ENCODE peak calls at places on chromosomes 5 and 9, in seven cellular contexts. Y, I, U, A, C, D and V are unnamed samples.

GRCh38 chr9:21696411-21696865 is 106.0 kb upstream of the MTAP start:
- DNase-seq in I (no peak), A (no peak), C (peak), U (no peak), D (peak), Y (peak), V (no peak)

GRCh38 chr9:133732351-133733073 is 5.6 kb downstream of the SARDH start:
- DNase-seq in I (no peak), U (no peak), Y (no peak), A (no peak), D (no peak), C (peak), V (no peak)

GRCh38 chr5:74916831-74917710 is 50.9 kb upstream of the FAM169A start:
- DNase-seq in Y (peak), A (no peak), I (no peak), D (no peak), C (no peak), U (peak), V (peak)

GRCh38 chr5:72166070-72166979 is 59.0 kb downstream of the MAP1B start:
- DNase-seq in C (peak), U (no peak), Y (peak), A (no peak), D (peak), I (no peak), V (peak)

GRCh38 chr5:54492196-54492595 is 25.4 kb upstream of the SNX18 start:
- DNase-seq in C (no peak), A (no peak), I (no peak), Y (peak), D (no peak), U (no peak), V (no peak)

GRCh38 chr5:72996632-72997031 is 40.8 kb downstream of the FCHO2 start:
- DNase-seq in I (no peak), D (no peak), Y (no peak), A (no peak), U (no peak), C (no peak), V (no peak)

GRCh38 chr5:14665110-14665822 is 748 bp downstream of the OTULIN start:
- DNase-seq in A (peak), I (no peak), C (peak), U (peak), Y (peak), D (peak), V (peak)

GRCh38 chr5:127849436-127849835 is 146.2 kb downstream of the CCDC192 start:
- DNase-seq in U (peak), I (no peak), C (no peak), Y (no peak), D (no peak), A (no peak), V (no peak)

DNA sequence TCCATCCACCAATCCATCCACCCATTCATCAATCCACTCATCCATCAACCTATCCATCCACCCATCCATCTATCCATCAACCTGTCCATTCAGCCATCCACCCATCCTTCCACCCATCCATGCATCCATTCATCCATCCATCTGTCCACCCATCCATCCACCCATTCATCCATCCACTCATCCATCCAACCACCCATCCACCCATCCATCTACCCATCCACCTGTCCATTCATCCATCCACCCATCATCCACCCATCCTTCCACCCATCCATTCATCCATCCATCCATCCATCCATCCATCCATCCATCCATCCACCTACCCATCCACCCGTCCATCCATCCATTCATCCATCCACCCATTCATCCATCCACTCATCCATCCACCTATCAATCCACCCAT is 195.8 kb downstream of the NXNL2 start:
- DNase-seq in U (no peak), C (no peak), I (no peak), A (no peak), D (no peak), Y (no peak), V (no peak)
- TF ChIP-seq EZH2phosphoT487 in U (no peak), C (no peak), I (no peak), A (no peak), D (no peak), Y (no peak), V (no peak)

GRCh38 chr9:81423589-81424326 is 265.6 kb downstream of the TLE1 start:
- DNase-seq in I (no peak), D (no peak), Y (no peak), A (peak), C (no peak), U (no peak), V (no peak)
- H3K4me2 ChIP-seq in I (no peak), D (no peak), Y (no peak), A (no peak), C (no peak), U (no peak), V (no peak)

GRCh38 chr5:175443514-175444059 is 395 bp downstream of the DRD1 start:
- DNase-seq in A (no peak), D (peak), C (peak), U (no peak), Y (peak), I (no peak), V (no peak)

GRCh38 chr5:175448276-175448675 is 4.3 kb upstream of the DRD1 start:
- DNase-seq in D (no peak), Y (no peak), A (no peak), I (no peak), C (peak), U (no peak), V (no peak)

GRCh38 chr5:175444905-175445456 is 999 bp upstream of the DRD1 start:
- DNase-seq in Y (no peak), D (peak), I (no peak), C (no peak), U (no peak), A (no peak), V (no peak)

GRCh38 chr5:175447571-175447970 is 3.6 kb upstream of the DRD1 start:
- DNase-seq in I (no peak), Y (no peak), A (no peak), D (no peak), C (peak), U (no peak), V (no peak)

DNA sequence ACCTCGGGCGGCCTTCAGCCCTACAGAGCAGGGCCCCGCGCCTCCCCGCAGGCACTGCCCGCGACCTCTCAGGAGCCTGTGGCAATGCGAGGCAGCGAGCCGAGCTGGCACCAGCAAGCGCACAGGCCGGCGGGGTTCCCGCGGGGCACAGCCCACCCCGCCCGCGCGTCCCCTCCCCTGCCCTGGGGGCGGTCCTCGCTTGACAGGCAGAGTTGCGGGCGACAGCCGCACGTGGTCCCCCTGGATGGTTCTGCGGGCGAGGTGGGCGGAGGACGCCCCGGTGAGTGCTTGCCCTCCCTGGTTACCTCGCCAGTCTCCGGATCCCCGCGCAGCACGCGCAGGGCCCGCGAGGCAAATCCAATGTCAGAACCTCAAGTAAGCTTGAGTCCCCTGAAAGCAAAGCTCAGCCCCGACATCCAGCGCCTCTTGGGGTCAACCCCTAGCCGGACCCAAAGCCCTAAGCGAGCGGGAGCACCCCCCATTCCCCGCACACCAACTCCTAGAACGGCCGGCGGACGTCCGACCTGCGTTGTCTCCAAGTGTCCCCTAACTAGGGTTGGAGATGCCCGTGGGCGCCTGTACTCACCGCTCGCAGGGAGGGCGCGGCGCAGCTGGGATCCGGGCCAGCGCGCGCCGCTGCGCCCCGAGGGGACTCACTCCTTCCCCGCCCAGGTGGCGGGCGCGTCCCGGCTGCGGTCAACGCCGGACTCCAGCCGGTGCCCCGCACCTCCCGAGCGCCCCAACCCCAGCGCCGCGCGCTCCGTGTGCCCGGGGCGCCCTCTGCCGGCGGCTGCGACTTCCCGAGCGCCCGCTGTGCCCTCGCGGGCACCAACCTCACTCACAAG is at the start of gene DRD1:
- DNase-seq in D (peak), U (peak), C (peak), I (no peak), A (peak), Y (peak), V (peak)
- TF ChIP-seq EZH2 in D (peak), U (peak), C (peak), I (no peak), A (no peak), Y (no peak), V (no peak)

GRCh38 chr9:93946338-93946712 is 8.8 kb downstream of the BARX1 start:
- DNase-seq in I (no peak), C (no peak), A (no peak), Y (no peak), U (no peak), D (no peak), V (no peak)

GRCh38 chr9:93949073-93949693 is 6.0 kb downstream of the BARX1 start:
- DNase-seq in A (no peak), Y (no peak), D (peak), I (no peak), C (peak), U (no peak), V (no peak)

GRCh38 chr9:93948456-93949072 is 6.6 kb downstream of the BARX1 start:
- DNase-seq in A (no peak), I (no peak), C (peak), D (peak), Y (no peak), U (no peak), V (no peak)

GRCh38 chr9:93945400-93946337 is 9.5 kb downstream of the BARX1 start:
- DNase-seq in C (peak), Y (peak), I (no peak), U (no peak), D (peak), A (no peak), V (peak)

GRCh38 chr9:93947409-93948070 is 7.6 kb downstream of the BARX1 start:
- DNase-seq in Y (no peak), D (peak), A (no peak), U (no peak), C (no peak), I (no peak), V (no peak)
- TF ChIP-seq EZH2phosphoT487 in Y (no peak), D (no peak), A (no peak), U (no peak), C (no peak), I (no peak), V (peak)

DNA sequence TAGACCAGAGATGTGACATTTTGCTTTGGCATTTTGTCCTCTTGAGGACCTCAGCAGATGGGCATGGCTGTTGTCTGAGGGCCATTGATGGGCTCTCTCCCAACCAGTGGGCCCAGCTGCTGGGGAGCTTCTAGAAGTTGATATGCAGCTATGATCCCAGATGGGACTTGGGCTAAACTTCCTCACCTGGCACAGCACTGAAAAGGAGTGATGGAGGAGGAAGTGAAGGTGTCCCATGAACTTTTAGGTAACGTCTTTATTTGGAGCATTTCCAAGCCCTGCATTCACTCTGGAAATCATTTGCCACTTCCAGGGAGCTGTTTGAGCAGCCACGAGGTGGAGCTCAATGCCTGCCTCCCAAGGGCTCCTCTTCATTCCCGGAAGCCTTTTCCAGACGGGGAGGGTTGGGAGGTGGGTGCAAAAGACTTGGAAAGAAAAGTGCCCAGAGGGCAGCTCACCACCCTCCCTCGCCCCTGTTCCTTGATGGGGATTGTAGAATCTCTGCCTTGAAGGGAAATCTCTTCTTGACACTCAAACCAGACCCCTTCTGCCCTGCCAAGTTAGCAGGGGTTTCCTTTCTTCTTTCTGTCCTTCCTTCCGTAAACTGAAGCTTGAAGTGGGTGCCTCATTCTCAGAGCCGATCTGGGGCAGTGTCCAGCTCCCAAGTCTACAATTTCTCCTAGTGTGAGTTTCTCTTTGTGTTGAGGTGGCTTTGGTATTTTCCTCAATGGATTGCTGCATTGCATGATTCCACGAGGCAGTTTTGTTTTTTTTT is 18.1 kb upstream of the NEUROG1 start:
- DNase-seq in A (no peak), U (peak), I (peak), Y (peak), C (peak), D (peak), V (peak)
- H3K4me2 ChIP-seq in A (no peak), U (peak), I (peak), Y (peak), C (no peak), D (no peak), V (peak)

GRCh38 chr9:113363336-113363735 is 13.4 kb downstream of the HDHD3 start:
- DNase-seq in U (no peak), I (no peak), D (no peak), Y (no peak), A (no peak), C (no peak), V (no peak)
- TF ChIP-seq EZH2 in U (no peak), I (no peak), D (no peak), Y (no peak), A (no peak), C (no peak), V (no peak)

GRCh38 chr5:52878671-52879070 is 91.0 kb downstream of the ITGA1 start:
- DNase-seq in U (peak), D (no peak), A (no peak), I (no peak), C (no peak), Y (peak), V (no peak)
- TF ChIP-seq EZH2phosphoT487 in U (no peak), D (no peak), A (no peak), I (no peak), C (no peak), Y (no peak), V (no peak)

GRCh38 chr5:57007349-57007748 is 55.4 kb upstream of the MIER3 start:
- DNase-seq in I (no peak), Y (no peak), U (no peak), A (peak), C (no peak), D (no peak), V (no peak)

GRCh38 chr5:57004800-57005199 is 52.9 kb upstream of the MIER3 start:
- DNase-seq in D (no peak), I (no peak), U (peak), C (no peak), A (no peak), Y (no peak), V (peak)

GRCh38 chr5:57002959-57003485 is 51.1 kb upstream of the MIER3 start:
- DNase-seq in C (peak), Y (no peak), I (no peak), D (no peak), U (peak), A (no peak), V (peak)
- H3K4me2 ChIP-seq in C (no peak), Y (no peak), I (no peak), D (no peak), U (peak), A (no peak), V (no peak)

GRCh38 chr9:113770396-113770795 is 105.7 kb upstream of the ZNF618 start:
- DNase-seq in A (no peak), Y (no peak), D (no peak), U (no peak), I (no peak), C (no peak), V (no peak)
- TF ChIP-seq EZH2 in A (no peak), Y (no peak), D (no peak), U (no peak), I (no peak), C (no peak), V (no peak)

GRCh38 chr9:92754091-92754740 is 10.4 kb downstream of the BICD2 start:
- DNase-seq in C (no peak), I (no peak), Y (no peak), U (no peak), A (no peak), D (no peak), V (no peak)
- TF ChIP-seq EZH2phosphoT487 in C (no peak), I (no peak), Y (no peak), U (no peak), A (no peak), D (no peak), V (no peak)